ENCODE peak calls at places on chromosomes 6 and 20, in ten cellular contexts. L, J, X, O, Z, C, E, P, G and S are unnamed samples.

GRCh38 chr6:111011360-111012142 is 29.7 kb downstream of the RPF2 start:
- DNase-seq in L (no peak), J (peak), X (no peak), O (no peak), Z (peak), C (peak), E (no peak), P (no peak), G (peak), S (no peak)

GRCh38 chr6:162728177-162728571 is 400 bp downstream of the PACRG start:
- DNase-seq in L (no peak), J (no peak), X (no peak), O (no peak), Z (no peak), C (no peak), E (no peak), P (no peak), G (no peak), S (no peak)

GRCh38 chr20:33540427-33540826 is 50.5 kb downstream of the CBFA2T2 start:
- DNase-seq in L (no peak), J (no peak), X (no peak), O (no peak), Z (no peak), C (no peak), E (no peak), P (no peak), G (no peak), S (no peak)

GRCh38 chr6:14123331-14124105 is 5.9 kb downstream of the CD83 start:
- DNase-seq in L (no peak), J (no peak), X (no peak), O (no peak), Z (no peak), C (no peak), E (no peak), P (no peak), G (no peak), S (no peak)

GRCh38 chr20:2872304-2873009 is 824 bp upstream of the PTPRA start:
- DNase-seq in L (no peak), J (peak), X (peak), O (peak), Z (peak), C (peak), E (no peak), P (peak), G (peak), S (peak)

GRCh38 chr20:58800134-58800650 is 50.5 kb downstream of the GNAS-AS1 start:
- DNase-seq in L (no peak), J (no peak), X (no peak), O (no peak), Z (no peak), C (no peak), E (no peak), P (no peak), G (no peak), S (no peak)

GRCh38 chr6:157229219-157229607 is 94.1 kb downstream of the TMEM242 start:
- DNase-seq in L (no peak), J (no peak), X (no peak), O (no peak), Z (no peak), C (no peak), E (no peak), P (no peak), G (no peak), S (no peak)

GRCh38 chr6:169567809-169568208 is 134.0 kb downstream of the WDR27 start:
- DNase-seq in L (no peak), J (no peak), X (no peak), O (no peak), Z (no peak), C (no peak), E (no peak), P (no peak), G (no peak), S (no peak)

GRCh38 chr20:13392391-13392790 is 171.3 kb downstream of the ISM1 start:
- DNase-seq in L (no peak), J (no peak), X (no peak), O (no peak), Z (no peak), C (no peak), E (no peak), P (no peak), G (no peak), S (no peak)

GRCh38 chr6:130761286-130761685 is 65.9 kb upstream of the SMLR1 start:
- DNase-seq in L (no peak), J (no peak), X (no peak), O (no peak), Z (no peak), C (no peak), E (no peak), P (no peak), G (no peak), S (no peak)

GRCh38 chr6:157233156-157233555 is 90.2 kb downstream of the TMEM242 start:
- DNase-seq in L (no peak), J (no peak), X (no peak), O (no peak), Z (no peak), C (no peak), E (no peak), P (no peak), G (no peak), S (no peak)

GRCh38 chr20:44030394-44030793 is 115.7 kb downstream of the TOX2 start:
- DNase-seq in L (no peak), J (no peak), X (no peak), O (no peak), Z (no peak), C (no peak), E (no peak), P (no peak), G (no peak), S (no peak)

GRCh38 chr6:41503841-41504525 is 42.2 kb upstream of the FOXP4 start:
- DNase-seq in L (no peak), J (peak), X (no peak), O (no peak), Z (no peak), C (peak), E (no peak), P (peak), G (peak), S (no peak)

GRCh38 chr20:43984587-43984986 is 69.9 kb downstream of the TOX2 start:
- DNase-seq in L (no peak), J (no peak), X (no peak), O (no peak), Z (no peak), C (no peak), E (no peak), P (no peak), G (no peak), S (no peak)

GRCh38 chr6:123962508-123962907 is 158.8 kb downstream of the NKAIN2 start:
- DNase-seq in L (no peak), J (no peak), X (peak), O (no peak), Z (peak), C (peak), E (no peak), P (no peak), G (no peak), S (no peak)

GRCh38 chr6:123967900-123968299 is 164.2 kb downstream of the NKAIN2 start:
- DNase-seq in L (no peak), J (no peak), X (no peak), O (no peak), Z (no peak), C (no peak), E (no peak), P (no peak), G (no peak), S (no peak)

GRCh38 chr6:123965894-123966293 is 162.2 kb downstream of the NKAIN2 start:
- DNase-seq in L (no peak), J (peak), X (no peak), O (peak), Z (peak), C (peak), E (no peak), P (no peak), G (no peak), S (no peak)
- TF ChIP-seq CTCF in L (no peak), J (peak), X (no peak), O (peak), Z (no peak), C (peak), E (no peak), P (no peak), G (no peak), S (peak)

GRCh38 chr20:62875419-62876355 is 14.1 kb upstream of the TCFL5 start:
- DNase-seq in L (peak), J (peak), X (no peak), O (peak), Z (peak), C (peak), E (peak), P (no peak), G (no peak), S (peak)
- TF ChIP-seq CTCF in L (peak), J (peak), X (peak), O (peak), Z (peak), C (peak), E (no peak), P (no peak), G (no peak), S (peak)

GRCh38 chr6:17042422-17043147 is 59.3 kb upstream of the STMND1 start:
- DNase-seq in L (no peak), J (peak), X (no peak), O (peak), Z (peak), C (peak), E (no peak), P (no peak), G (no peak), S (no peak)
- TF ChIP-seq CTCF in L (peak), J (peak), X (peak), O (peak), Z (no peak), C (peak), E (no peak), P (no peak), G (no peak), S (peak)

DNA sequence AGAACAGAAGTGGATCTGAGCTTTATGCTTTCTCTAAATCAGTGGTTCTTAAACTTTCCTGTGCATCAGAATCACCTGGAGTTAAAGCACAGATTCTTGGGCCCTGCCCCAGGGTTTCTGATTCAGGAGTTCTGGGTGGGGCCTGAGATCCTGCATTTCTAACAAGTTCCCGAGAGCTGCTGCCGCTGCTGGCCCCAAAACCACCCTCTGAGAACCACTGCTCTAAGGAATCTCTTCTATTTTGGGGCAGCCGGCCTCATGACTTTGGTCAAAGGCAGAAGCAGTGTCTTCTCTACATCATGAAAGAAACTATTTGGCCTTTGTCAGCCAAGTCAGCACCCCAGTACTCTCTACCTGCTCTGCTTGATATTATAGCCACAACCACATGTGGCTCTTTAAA is 42.1 kb upstream of the RIN2 start:
- DNase-seq in L (no peak), J (no peak), X (no peak), O (no peak), Z (no peak), C (no peak), E (no peak), P (no peak), G (no peak), S (no peak)
- TF ChIP-seq CTCF in L (no peak), J (no peak), X (no peak), O (no peak), Z (no peak), C (no peak), E (no peak), P (no peak), G (no peak), S (no peak)